ENCODE peak calls at places on chromosomes 6 and 20, in ten cellular contexts. G is NCI-H460; I is ACHN; F is nephron progenitor cell; A is endothelial cell; N is GM12878; Y is aorta; W is NCI-H774; K is activated T-helper 9 cell treated with anti-CD3 and anti-CD28 coated beads, Interleukin-2, amount 50 U/mL, for 16 hours; R is activated T-cell treated with anti-CD3 and anti-CD28 coated beads for 24 hours. L is an unnamed sample.

GRCh38 chr20:24651171-24651972 is 181.9 kb downstream of the SYNDIG1 start:
- DNase-seq in K (no peak), A (no peak), Y (no peak), R (no peak), G (no peak), N (no peak), I (peak), W (no peak), F (no peak), L (no peak)

GRCh38 chr6:52352239-52353008 is 9.5 kb upstream of the PAQR8 start:
- DNase-seq in I (peak), N (peak), F (no peak), W (peak), A (no peak), Y (peak), R (no peak), K (no peak), G (peak), L (no peak)

GRCh38 chr6:47651505-47651944 is 46.9 kb upstream of the ADGRF4 start:
- DNase-seq in A (no peak), K (no peak), F (no peak), W (no peak), N (no peak), Y (no peak), G (no peak), R (no peak), I (peak), L (no peak)

GRCh38 chr20:24118781-24119175 is 130.2 kb upstream of the GGTLC1 start:
- DNase-seq in I (no peak), R (no peak), A (no peak), N (no peak), Y (no peak), G (no peak), W (no peak), K (no peak), F (no peak), L (no peak)

GRCh38 chr20:45061244-45061643 is 39.7 kb downstream of the KCNS1 start:
- DNase-seq in A (no peak), Y (no peak), R (no peak), F (no peak), W (no peak), G (peak), K (no peak), I (peak), N (no peak), L (no peak)

GRCh38 chr6:113464959-113465358 is 392.2 kb upstream of the MARCKS start:
- DNase-seq in A (no peak), K (no peak), F (no peak), I (peak), Y (no peak), R (no peak), G (peak), W (no peak), N (no peak), L (no peak)

GRCh38 chr6:157941101-157941863 is 40.4 kb upstream of the SYNJ2 start:
- DNase-seq in Y (no peak), R (no peak), I (no peak), K (no peak), A (no peak), F (no peak), G (no peak), W (no peak), N (no peak), L (no peak)

GRCh38 chr6:145271601-145272000 is 463.7 kb downstream of the EPM2A start:
- DNase-seq in G (no peak), N (no peak), K (no peak), Y (no peak), W (no peak), F (no peak), R (no peak), A (no peak), I (no peak), L (no peak)

GRCh38 chr6:142846883-142847287 is 98.1 kb downstream of the HIVEP2 start:
- DNase-seq in K (no peak), Y (no peak), W (no peak), N (no peak), A (no peak), F (no peak), R (no peak), I (peak), G (no peak), L (no peak)

GRCh38 chr6:41756354-41756753 is 9.2 kb upstream of the PGC start:
- DNase-seq in G (no peak), N (no peak), Y (peak), W (no peak), A (no peak), K (no peak), I (no peak), F (no peak), R (no peak), L (no peak)

GRCh38 chr6:8383584-8383983 is 51.8 kb downstream of the SLC35B3 start:
- DNase-seq in W (no peak), G (no peak), Y (no peak), R (no peak), I (no peak), A (no peak), N (no peak), K (no peak), F (no peak), L (peak)

GRCh38 chr6:136740050-136740974 is 52.0 kb downstream of the MAP3K5 start:
- DNase-seq in N (no peak), F (no peak), I (no peak), R (no peak), Y (no peak), G (no peak), A (no peak), W (no peak), K (no peak), L (no peak)

GRCh38 chr20:53187402-53187801 is 215.2 kb downstream of the TSHZ2 start:
- DNase-seq in A (no peak), G (no peak), R (no peak), I (no peak), Y (no peak), W (no peak), K (no peak), F (no peak), N (peak), L (no peak)

GRCh38 chr20:8909596-8909995 is 159.3 kb upstream of the PLCB4 start:
- DNase-seq in K (no peak), N (no peak), R (no peak), I (no peak), F (no peak), Y (no peak), A (no peak), W (no peak), G (no peak), L (no peak)

GRCh38 chr20:44409132-44409600 is 53.7 kb downstream of the HNF4A start:
- DNase-seq in G (no peak), R (no peak), A (no peak), F (no peak), W (no peak), Y (no peak), N (no peak), K (no peak), I (no peak), L (no peak)

GRCh38 chr20:33372993-33373441 is 28.3 kb downstream of the CDK5RAP1 start:
- DNase-seq in I (peak), N (no peak), R (no peak), G (no peak), F (no peak), Y (no peak), A (no peak), K (no peak), W (no peak), L (no peak)

GRCh38 chr20:4720977-4721349 is 746 bp upstream of the PRND start:
- DNase-seq in W (no peak), N (no peak), A (no peak), Y (no peak), K (no peak), F (no peak), G (no peak), R (no peak), I (no peak), L (peak)

GRCh38 chr6:133621751-133622150 is 267.2 kb upstream of the TCF21 start:
- DNase-seq in G (no peak), F (no peak), W (no peak), K (no peak), I (no peak), Y (no peak), A (no peak), R (no peak), N (no peak), L (no peak)

GRCh38 chr20:46056027-46056833 is 27.2 kb downstream of the SLC12A5 start:
- DNase-seq in I (no peak), A (no peak), Y (no peak), K (no peak), W (no peak), F (no peak), N (no peak), R (no peak), G (no peak), L (no peak)

GRCh38 chr6:155248021-155249001 is 15.5 kb upstream of the CLDN20 start:
- DNase-seq in K (no peak), I (peak), R (peak), G (peak), A (peak), W (no peak), N (peak), Y (peak), F (peak), L (peak)

GRCh38 chr20:48056218-48056617 is 270.9 kb upstream of the SULF2 start:
- DNase-seq in F (no peak), K (no peak), Y (no peak), R (no peak), N (no peak), W (no peak), I (no peak), A (no peak), G (no peak), L (no peak)

GRCh38 chr6:17836298-17836697 is 129.6 kb upstream of the NUP153 start:
- DNase-seq in W (no peak), N (no peak), A (no peak), I (no peak), R (no peak), K (no peak), G (no peak), Y (no peak), F (no peak), L (no peak)

GRCh38 chr6:132399376-132400074 is 1.8 kb downstream of the MOXD1 start:
- DNase-seq in A (no peak), I (peak), K (no peak), W (no peak), N (no peak), G (no peak), R (no peak), Y (no peak), F (no peak), L (no peak)

GRCh38 chr20:45704969-45705637 is at the start of gene WFDC10B:
- DNase-seq in A (no peak), Y (no peak), W (no peak), G (no peak), R (no peak), K (no peak), F (no peak), N (no peak), I (no peak), L (no peak)

GRCh38 chr6:42482126-42482525 is 30.4 kb upstream of the TRERF1 start:
- DNase-seq in F (no peak), W (no peak), R (no peak), G (no peak), I (no peak), Y (no peak), K (no peak), N (no peak), A (no peak), L (no peak)

GRCh38 chr6:168619560-168620314 is 178.8 kb downstream of the SMOC2 start:
- DNase-seq in I (no peak), R (no peak), G (no peak), W (no peak), Y (no peak), A (no peak), F (no peak), K (no peak), N (no peak), L (no peak)

GRCh38 chr6:118712955-118713354 is 61.6 kb upstream of the CEP85L start:
- DNase-seq in W (no peak), N (no peak), R (no peak), A (no peak), K (no peak), F (no peak), G (no peak), I (no peak), Y (no peak), L (no peak)

GRCh38 chr6:93575495-93575894 is 156.1 kb upstream of the EPHA7 start:
- DNase-seq in K (no peak), A (no peak), N (no peak), Y (no peak), F (no peak), R (no peak), W (no peak), G (no peak), I (no peak), L (no peak)

GRCh38 chr20:8414611-8415274 is 282.7 kb downstream of the PLCB1 start:
- DNase-seq in N (peak), I (no peak), W (peak), R (no peak), A (no peak), K (no peak), G (peak), F (no peak), Y (no peak), L (no peak)

GRCh38 chr6:112839525-112839961 is 492.4 kb downstream of the RFPL4B start:
- DNase-seq in K (no peak), N (no peak), R (no peak), G (no peak), Y (no peak), I (no peak), F (no peak), W (no peak), A (no peak), L (no peak)

GRCh38 chr20:44720617-44720993 is 5.4 kb downstream of the CCN5 start:
- DNase-seq in R (no peak), G (peak), N (no peak), W (no peak), I (peak), Y (peak), F (no peak), A (no peak), K (no peak), L (no peak)

GRCh38 chr6:149035806-149036205 is 281.7 kb upstream of the TAB2 start:
- DNase-seq in F (no peak), Y (no peak), R (no peak), G (no peak), K (no peak), N (no peak), W (no peak), I (no peak), A (no peak), L (no peak)

L was measured in WTC11.